ENCODE peak calls at places on chromosomes 2 and 18, in four cellular contexts. R, B, P and Y are unnamed samples. For H3K9me3, the result is how much of the 10 kb centered on the place peaks cover.

GRCh38 chr2:202018950-202019349 is 14.7 kb upstream of the FZD7 start:
- DNase-seq in P (no peak), B (no peak), R (no peak), Y (no peak)

GRCh38 chr18:32049393-32050161 is 31.0 kb downstream of the RNF125 start:
- DNase-seq in P (peak), R (peak), B (peak), Y (no peak)

GRCh38 chr18:48161201-48161910 is 230.9 kb upstream of the SMAD2 start:
- DNase-seq in R (peak), B (peak), P (peak), Y (peak)

GRCh38 chr2:38075436-38076249 is at the start of gene CYP1B1:
- DNase-seq in R (no peak), P (peak), B (peak), Y (no peak)

GRCh38 chr2:222239945-222240675 is 58.7 kb downstream of the PAX3 start:
- DNase-seq in B (no peak), P (peak), R (no peak), Y (no peak)

GRCh38 chr2:19568809-19569208 is 210.4 kb upstream of the OSR1 start:
- DNase-seq in B (no peak), R (no peak), P (no peak), Y (no peak)

GRCh38 chr2:229901819-229902218 is 20.0 kb downstream of the TRIP12 start:
- DNase-seq in R (no peak), P (peak), B (peak), Y (peak)

GRCh38 chr2:46239175-46239846 is 57.9 kb upstream of the EPAS1 start:
- DNase-seq in B (peak), R (no peak), P (no peak), Y (no peak)

GRCh38 chr2:74544634-74545033 is 9.1 kb downstream of the LOXL3 start:
- DNase-seq in P (no peak), R (no peak), B (no peak), Y (no peak)

GRCh38 chr2:215430528-215431187 is 5.2 kb downstream of the FN1 start:
- DNase-seq in R (no peak), B (peak), P (no peak), Y (peak)

GRCh38 chr2:197675246-197675645 is at the start of gene RFTN2:
- DNase-seq in B (peak), R (no peak), P (no peak), Y (no peak)

GRCh38 chr2:74007120-74007519 is 22.4 kb downstream of the TET3 start:
- DNase-seq in B (no peak), R (no peak), P (no peak), Y (no peak)

GRCh38 chr2:163375070-163375469 is 360.7 kb downstream of the FIGN start:
- DNase-seq in P (no peak), B (no peak), R (no peak), Y (no peak)

GRCh38 chr18:22099925-22100324 is 69.5 kb upstream of the GATA6 start:
- DNase-seq in P (no peak), R (no peak), B (no peak), Y (no peak)

GRCh38 chr2:18559531-18559930 is 922 bp downstream of the RDH14 start:
- DNase-seq in B (no peak), R (peak), P (no peak), Y (no peak)

GRCh38 chr2:175251425-175252041 is 70.0 kb upstream of the ATP5MC3 start:
- DNase-seq in B (peak), R (no peak), P (no peak), Y (no peak)

GRCh38 chr18:42053188-42053781 is 98.3 kb downstream of the PIK3C3 start:
- DNase-seq in P (peak), R (peak), B (peak), Y (peak)

GRCh38 chr18:54905629-54906028 is 53.6 kb downstream of the CCDC68 start:
- DNase-seq in P (no peak), B (no peak), R (no peak), Y (no peak)

GRCh38 chr18:34661464-34662087 is 48.5 kb upstream of the DTNA start:
- DNase-seq in B (peak), P (no peak), R (no peak), Y (no peak)

GRCh38 chr2:27762951-27763906 is 8.3 kb upstream of the MRPL33 start:
- DNase-seq in P (no peak), B (peak), R (no peak), Y (no peak)

GRCh38 chr2:230924092-230924469 is 961 bp downstream of the GPR55 start:
- DNase-seq in P (no peak), B (no peak), R (no peak), Y (no peak)

GRCh38 chr18:79538635-79539034 is 141.0 kb upstream of the CTDP1 start:
- DNase-seq in B (no peak), P (no peak), R (no peak), Y (no peak)

GRCh38 chr18:46412831-46413371 is 244.1 kb downstream of the LOXHD1 start:
- DNase-seq in B (no peak), P (peak), R (no peak), Y (no peak)

GRCh38 chr2:149084924-149085795 is 46.7 kb downstream of the LYPD6B start:
- DNase-seq in B (no peak), R (no peak), P (no peak), Y (no peak)

GRCh38 chr2:158729873-158730620 is 65.1 kb upstream of the DAPL1 start:
- DNase-seq in B (no peak), R (no peak), P (no peak), Y (no peak)

GRCh38 chr2:230225486-230225885 is at the start of gene SP140:
- DNase-seq in R (peak), B (no peak), P (peak), Y (no peak)

GRCh38 chr2:238817382-238817781 is 30.5 kb upstream of the TWIST2 start:
- DNase-seq in P (no peak), B (no peak), R (no peak), Y (no peak)

GRCh38 chr2:62270728-62271127 is 74.8 kb downstream of the B3GNT2 start:
- DNase-seq in B (peak), P (peak), R (no peak), Y (peak)

GRCh38 chr2:213425618-213426017 is 141.4 kb downstream of the SPAG16 start:
- DNase-seq in P (no peak), B (no peak), R (no peak), Y (no peak)

GRCh38 chr2:30255466-30256408 is 24.4 kb downstream of the LBH start:
- DNase-seq in R (no peak), P (no peak), B (no peak), Y (no peak)

GRCh38 chr2:13578547-13578946 is 861.8 kb downstream of the TRIB2 start:
- DNase-seq in P (no peak), B (peak), R (no peak), Y (no peak)

GRCh38 chr2:13583609-13584008 is 866.9 kb downstream of the TRIB2 start:
- DNase-seq in R (no peak), P (no peak), B (peak), Y (no peak)

GRCh38 chr2:13585732-13586131 is 869.0 kb downstream of the TRIB2 start:
- DNase-seq in B (no peak), R (no peak), P (no peak), Y (no peak)

GRCh38 chr2:13581471-13581870 is 864.7 kb downstream of the TRIB2 start:
- DNase-seq in R (no peak), B (no peak), P (no peak), Y (no peak)

GRCh38 chr2:13584020-13584419 is 867.3 kb downstream of the TRIB2 start:
- DNase-seq in R (no peak), B (no peak), P (no peak), Y (no peak)
- H3K9me3 ChIP-seq in R (under half), B (under half), P (under half), Y (under half)

GRCh38 chr2:131674174-131674507 is 146.5 kb downstream of the CCDC74A start:
- DNase-seq in P (no peak), R (no peak), B (no peak), Y (no peak)
- H3K4me3 ChIP-seq in P (peak), R (peak), B (no peak), Y (no peak)

GRCh38 chr2:172578054-172578453 is 22.2 kb downstream of the PDK1 start:
- DNase-seq in P (no peak), R (no peak), B (no peak), Y (no peak)

GRCh38 chr2:172571245-172571644 is 15.4 kb downstream of the PDK1 start:
- DNase-seq in P (no peak), B (no peak), R (no peak), Y (no peak)

GRCh38 chr2:172574965-172575364 is 19.1 kb downstream of the PDK1 start:
- DNase-seq in B (no peak), R (no peak), P (no peak), Y (no peak)

GRCh38 chr2:172572981-172573380 is 17.1 kb downstream of the PDK1 start:
- DNase-seq in P (no peak), B (no peak), R (no peak), Y (no peak)
- H3K9me3 ChIP-seq in P (under half), B (under half), R (under half), Y (under half)

GRCh38 chr2:8543065-8543411 is 138.8 kb upstream of the ID2 start:
- DNase-seq in B (no peak), P (no peak), R (peak), Y (no peak)
- H3K4me3 ChIP-seq in B (no peak), P (no peak), R (no peak), Y (no peak)

DNA sequence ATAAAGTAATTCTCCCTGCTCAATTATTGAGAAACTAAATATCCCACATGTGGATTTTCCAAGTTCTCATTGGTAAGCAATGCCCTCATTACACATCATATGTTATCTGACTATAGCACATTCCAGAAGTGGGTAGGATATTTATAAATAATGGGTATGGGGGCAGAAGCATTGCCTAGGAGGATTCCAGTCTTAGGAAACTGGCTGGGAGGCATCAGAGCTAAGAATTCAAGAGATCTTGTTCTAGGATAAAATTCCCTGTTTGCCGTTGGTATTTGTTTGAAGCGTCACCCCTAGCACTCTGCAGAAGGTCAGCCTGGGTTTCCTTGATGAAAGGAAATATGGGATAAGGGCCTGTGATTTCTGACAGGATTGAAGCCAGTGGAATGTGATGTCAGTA is 20.1 kb downstream of the SIX2 start:
- DNase-seq in R (no peak), P (no peak), B (no peak), Y (no peak)
- H3K9me3 ChIP-seq in R (under half), P (under half), B (under half), Y (under half)